ENCODE peak calls at places on chromosomes 7 and 10, in four cellular contexts. P is ureter, N is pulmonary artery endothelial cell, C is AG08395. V is an unnamed sample.

GRCh38 chr7:155568961-155569360 is 22.6 kb upstream of the CNPY1 start:
- DNase-seq in P (no peak), N (no peak), C (no peak), V (no peak)

GRCh38 chr10:96017227-96017687 is 26.1 kb upstream of the CCNJ start:
- DNase-seq in P (no peak), N (peak; percentile 15), C (peak; percentile 64), V (peak; percentile 74)

GRCh38 chr10:34911661-34912205 is 96.6 kb upstream of the PARD3 start:
- DNase-seq in P (no peak), N (no peak), C (peak; percentile 39), V (no peak)

GRCh38 chr7:43791665-43792064 is 33.2 kb downstream of the BLVRA start:
- DNase-seq in P (no peak), N (no peak), C (no peak), V (no peak)

GRCh38 chr10:77673086-77673485 is 35.5 kb upstream of the KCNMA1 start:
- DNase-seq in P (peak; percentile 25), N (no peak), C (peak; percentile 28), V (no peak)

GRCh38 chr10:77392236-77392721 is 245.3 kb downstream of the KCNMA1 start:
- DNase-seq in P (no peak), N (peak; percentile 10), C (peak; percentile 43), V (no peak)

GRCh38 chr7:155796381-155797261 is 15.6 kb downstream of the SHH start:
- DNase-seq in P (peak; percentile 70), N (no peak), C (peak; percentile 79), V (no peak)

GRCh38 chr7:41328131-41328530 is 374.8 kb downstream of the INHBA start:
- DNase-seq in P (no peak), N (no peak), C (peak; percentile 46), V (no peak)

GRCh38 chr10:70348228-70348850 is 34.1 kb downstream of the LRRC20 start:
- DNase-seq in P (no peak), N (no peak), C (peak; percentile 48), V (no peak)

GRCh38 chr10:24721254-24722106 is 2.2 kb downstream of the ARHGAP21 start:
- DNase-seq in P (no peak), N (no peak), C (no peak), V (peak; percentile 41)

GRCh38 chr7:31954500-31954899 is 115.7 kb downstream of the PDE1C start:
- DNase-seq in P (no peak), N (no peak), C (no peak), V (no peak)

GRCh38 chr10:86265236-86265876 is 101.2 kb downstream of the GRID1 start:
- DNase-seq in P (no peak), N (no peak), C (no peak), V (no peak)

GRCh38 chr7:121262221-121262620 is 66.6 kb upstream of the WNT16 start:
- DNase-seq in P (no peak), N (no peak), C (no peak), V (no peak)

GRCh38 chr7:27129729-27130539 is 623 bp downstream of the HOXA4 start:
- DNase-seq in P (peak; percentile 55), N (no peak), C (peak; percentile 59), V (peak; percentile 71)

GRCh38 chr7:3461923-3462322 is 160.9 kb downstream of the SDK1 start:
- DNase-seq in P (no peak), N (no peak), C (no peak), V (no peak)

GRCh38 chr7:74092321-74092963 is 8.8 kb downstream of the LIMK1 start:
- DNase-seq in P (no peak), N (no peak), C (no peak), V (peak; percentile 5)